ENCODE peak calls at places on chromosomes 5 and 9, in six cellular contexts. One of them, this sample, is unnamed. For H3K27me3 and H3K36me3, the result is how much of the 10 kb centered on the place peaks cover.

GRCh38 chr9:96025995-96026572 is 150.6 kb downstream of the ERCC6L2 start:
- DNase-seq in GM06990: no peak
- DNase-seq in neural progenitor cell: peak
- DNase-seq in psoas muscle: no peak
- DNase-seq in brain microvascular endothelial cell: no peak
- DNase-seq in upper lobe of right lung: peak
- DNase-seq in this sample: no peak

GRCh38 chr9:93658184-93658925 is 82.0 kb downstream of the PHF2 start:
- DNase-seq in GM06990: no peak
- DNase-seq in psoas muscle: peak
- DNase-seq in brain microvascular endothelial cell: no peak
- DNase-seq in upper lobe of right lung: peak
- DNase-seq in neural progenitor cell: no peak
- DNase-seq in this sample: peak

GRCh38 chr9:18437315-18438200 is 36.4 kb upstream of the ADAMTSL1 start:
- DNase-seq in brain microvascular endothelial cell: peak
- DNase-seq in GM06990: no peak
- DNase-seq in neural progenitor cell: peak
- DNase-seq in upper lobe of right lung: no peak
- DNase-seq in psoas muscle: peak
- DNase-seq in this sample: peak

GRCh38 chr5:72651779-72652178 is 144.6 kb upstream of the ZNF366 start:
- DNase-seq in upper lobe of right lung: no peak
- DNase-seq in neural progenitor cell: no peak
- DNase-seq in GM06990: no peak
- DNase-seq in psoas muscle: no peak
- DNase-seq in brain microvascular endothelial cell: no peak
- DNase-seq in this sample: no peak

GRCh38 chr9:132694144-132694543 is 23.9 kb downstream of the GTF3C4 start:
- DNase-seq in neural progenitor cell: peak
- DNase-seq in GM06990: no peak
- DNase-seq in brain microvascular endothelial cell: peak
- DNase-seq in psoas muscle: no peak
- DNase-seq in upper lobe of right lung: no peak
- DNase-seq in this sample: no peak

GRCh38 chr5:83540105-83540504 is 68.6 kb downstream of the VCAN start:
- DNase-seq in upper lobe of right lung: no peak
- DNase-seq in GM06990: no peak
- DNase-seq in brain microvascular endothelial cell: no peak
- DNase-seq in psoas muscle: no peak
- DNase-seq in neural progenitor cell: no peak
- DNase-seq in this sample: no peak

GRCh38 chr5:105146867-105147266 is 1584.3 kb upstream of the NUDT12 start:
- DNase-seq in neural progenitor cell: no peak
- DNase-seq in GM06990: no peak
- DNase-seq in brain microvascular endothelial cell: no peak
- DNase-seq in psoas muscle: no peak
- DNase-seq in upper lobe of right lung: no peak
- DNase-seq in this sample: no peak

GRCh38 chr9:20823051-20823450 is 139.0 kb downstream of the FOCAD start:
- DNase-seq in neural progenitor cell: no peak
- DNase-seq in psoas muscle: no peak
- DNase-seq in GM06990: no peak
- DNase-seq in brain microvascular endothelial cell: no peak
- DNase-seq in upper lobe of right lung: no peak
- DNase-seq in this sample: no peak

GRCh38 chr5:148224131-148224742 is 14.1 kb upstream of the MARCOL start:
- DNase-seq in psoas muscle: no peak
- DNase-seq in GM06990: no peak
- DNase-seq in brain microvascular endothelial cell: no peak
- DNase-seq in neural progenitor cell: no peak
- DNase-seq in upper lobe of right lung: no peak
- DNase-seq in this sample: no peak

GRCh38 chr5:80231243-80231642 is 24.6 kb downstream of the SERINC5 start:
- DNase-seq in GM06990: no peak
- DNase-seq in neural progenitor cell: no peak
- DNase-seq in psoas muscle: no peak
- DNase-seq in upper lobe of right lung: no peak
- DNase-seq in brain microvascular endothelial cell: peak
- DNase-seq in this sample: no peak

GRCh38 chr5:85452322-85453025 is 1067.8 kb upstream of the EDIL3 start:
- DNase-seq in neural progenitor cell: no peak
- DNase-seq in GM06990: no peak
- DNase-seq in brain microvascular endothelial cell: no peak
- DNase-seq in upper lobe of right lung: no peak
- DNase-seq in psoas muscle: no peak
- DNase-seq in this sample: no peak

GRCh38 chr9:135932656-135933055 is 25.3 kb upstream of the CAMSAP1 start:
- DNase-seq in neural progenitor cell: no peak
- DNase-seq in psoas muscle: peak
- DNase-seq in GM06990: no peak
- DNase-seq in brain microvascular endothelial cell: no peak
- DNase-seq in upper lobe of right lung: no peak
- DNase-seq in this sample: no peak

GRCh38 chr5:37738057-37738691 is 101.7 kb downstream of the GDNF start:
- DNase-seq in GM06990: peak
- DNase-seq in brain microvascular endothelial cell: peak
- DNase-seq in neural progenitor cell: no peak
- DNase-seq in upper lobe of right lung: no peak
- DNase-seq in psoas muscle: no peak
- DNase-seq in this sample: no peak

GRCh38 chr9:137465000-137465769 is 6.1 kb upstream of the NSMF start:
- DNase-seq in upper lobe of right lung: peak
- DNase-seq in psoas muscle: peak
- DNase-seq in GM06990: no peak
- DNase-seq in brain microvascular endothelial cell: no peak
- DNase-seq in neural progenitor cell: no peak
- DNase-seq in this sample: peak

GRCh38 chr9:86080112-86080579 is 19.2 kb downstream of the GOLM1 start:
- DNase-seq in GM06990: no peak
- DNase-seq in upper lobe of right lung: no peak
- DNase-seq in neural progenitor cell: no peak
- DNase-seq in psoas muscle: no peak
- DNase-seq in brain microvascular endothelial cell: no peak
- DNase-seq in this sample: no peak

GRCh38 chr9:99253772-99254431 is 31.8 kb downstream of the SEC61B start:
- DNase-seq in upper lobe of right lung: no peak
- DNase-seq in brain microvascular endothelial cell: no peak
- DNase-seq in neural progenitor cell: peak
- DNase-seq in psoas muscle: no peak
- DNase-seq in GM06990: peak
- DNase-seq in this sample: no peak

GRCh38 chr5:112685386-112685785 is 52.3 kb upstream of the APC start:
- DNase-seq in brain microvascular endothelial cell: no peak
- DNase-seq in GM06990: no peak
- DNase-seq in psoas muscle: no peak
- DNase-seq in neural progenitor cell: no peak
- DNase-seq in upper lobe of right lung: no peak
- DNase-seq in this sample: no peak

GRCh38 chr5:37663538-37663937 is 176.3 kb downstream of the GDNF start:
- DNase-seq in GM06990: no peak
- DNase-seq in upper lobe of right lung: no peak
- DNase-seq in psoas muscle: no peak
- DNase-seq in neural progenitor cell: peak
- DNase-seq in brain microvascular endothelial cell: no peak
- DNase-seq in this sample: no peak

GRCh38 chr9:13450723-13451122 is 171.2 kb upstream of the MPDZ start:
- DNase-seq in neural progenitor cell: peak
- DNase-seq in brain microvascular endothelial cell: no peak
- DNase-seq in psoas muscle: no peak
- DNase-seq in upper lobe of right lung: no peak
- DNase-seq in GM06990: no peak
- DNase-seq in this sample: no peak

GRCh38 chr5:112109331-112109993 is 309.6 kb downstream of the EPB41L4A start:
- DNase-seq in psoas muscle: no peak
- DNase-seq in brain microvascular endothelial cell: peak
- DNase-seq in neural progenitor cell: no peak
- DNase-seq in upper lobe of right lung: peak
- DNase-seq in GM06990: no peak
- DNase-seq in this sample: peak

GRCh38 chr5:95093211-95093610 is 191.7 kb downstream of the MCTP1 start:
- DNase-seq in neural progenitor cell: no peak
- DNase-seq in upper lobe of right lung: no peak
- DNase-seq in GM06990: no peak
- DNase-seq in brain microvascular endothelial cell: no peak
- DNase-seq in psoas muscle: no peak
- DNase-seq in this sample: no peak

GRCh38 chr5:79935992-79936643 is 54.9 kb downstream of the MTX3 start:
- DNase-seq in brain microvascular endothelial cell: no peak
- DNase-seq in neural progenitor cell: no peak
- DNase-seq in GM06990: no peak
- DNase-seq in psoas muscle: no peak
- DNase-seq in upper lobe of right lung: no peak
- DNase-seq in this sample: no peak

GRCh38 chr5:172574845-172575170 is 66.3 kb upstream of the NEURL1B start:
- DNase-seq in GM06990: no peak
- DNase-seq in neural progenitor cell: no peak
- DNase-seq in upper lobe of right lung: no peak
- DNase-seq in psoas muscle: no peak
- DNase-seq in brain microvascular endothelial cell: no peak
- DNase-seq in this sample: no peak
- H3K27me3 ChIP-seq in GM06990: under half
- H3K27me3 ChIP-seq in neural progenitor cell: under half
- H3K27me3 ChIP-seq in upper lobe of right lung: under half
- H3K27me3 ChIP-seq in psoas muscle: under half
- H3K27me3 ChIP-seq in brain microvascular endothelial cell: under half
- H3K27me3 ChIP-seq in this sample: under half

DNA sequence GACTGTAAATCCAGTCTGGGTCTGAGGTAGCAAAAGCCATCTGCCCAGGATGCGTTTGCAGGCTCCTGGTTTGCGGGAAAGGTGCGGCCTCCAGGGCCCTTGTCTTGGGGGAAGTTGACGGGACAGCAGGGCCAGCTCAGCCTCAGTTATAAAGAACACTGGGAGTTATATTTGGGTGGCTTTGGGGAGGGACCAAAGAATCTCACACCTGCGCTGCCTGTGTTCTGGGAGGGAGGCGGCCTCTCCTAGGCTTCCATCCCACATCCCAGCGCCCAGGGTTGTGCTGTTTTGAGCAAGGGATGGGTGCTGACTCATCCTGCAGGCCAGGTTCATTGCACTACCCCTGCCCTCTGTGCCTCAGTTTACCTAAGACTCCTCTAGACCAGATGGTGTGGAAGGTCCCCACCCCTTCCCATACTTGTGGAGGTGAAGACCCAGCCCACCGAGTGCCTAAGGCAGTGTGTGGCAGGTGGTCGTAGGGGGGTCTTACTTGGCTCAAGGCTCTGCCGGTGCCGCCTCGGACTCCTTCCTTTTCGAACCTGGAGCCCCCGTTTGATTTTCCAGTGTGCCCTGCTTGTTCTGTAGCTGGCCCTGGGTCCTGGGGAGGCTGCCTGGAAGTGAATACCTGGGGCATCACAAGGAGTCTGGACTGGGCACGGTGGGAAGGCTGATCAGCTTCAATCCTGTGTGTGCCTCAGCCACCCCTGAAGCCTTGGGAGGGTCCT is 39.3 kb upstream of the FCN2 start:
- DNase-seq in GM06990: no peak
- DNase-seq in neural progenitor cell: no peak
- DNase-seq in psoas muscle: no peak
- DNase-seq in upper lobe of right lung: no peak
- DNase-seq in brain microvascular endothelial cell: no peak
- DNase-seq in this sample: no peak
- H3K36me3 ChIP-seq in GM06990: under half
- H3K36me3 ChIP-seq in neural progenitor cell: under half
- H3K36me3 ChIP-seq in psoas muscle: under half
- H3K36me3 ChIP-seq in upper lobe of right lung: under half
- H3K36me3 ChIP-seq in brain microvascular endothelial cell: half or more
- H3K36me3 ChIP-seq in this sample: under half

GRCh38 chr5:1910861-1911772 is 28.4 kb upstream of the IRX4 start:
- DNase-seq in brain microvascular endothelial cell: no peak
- DNase-seq in upper lobe of right lung: no peak
- DNase-seq in GM06990: no peak
- DNase-seq in psoas muscle: no peak
- DNase-seq in neural progenitor cell: no peak
- DNase-seq in this sample: no peak

GRCh38 chr5:1910081-1910760 is 27.5 kb upstream of the IRX4 start:
- DNase-seq in GM06990: no peak
- DNase-seq in brain microvascular endothelial cell: no peak
- DNase-seq in neural progenitor cell: no peak
- DNase-seq in psoas muscle: no peak
- DNase-seq in upper lobe of right lung: no peak
- DNase-seq in this sample: no peak

GRCh38 chr5:1907616-1908015 is 24.9 kb upstream of the IRX4 start:
- DNase-seq in psoas muscle: peak
- DNase-seq in brain microvascular endothelial cell: no peak
- DNase-seq in neural progenitor cell: no peak
- DNase-seq in upper lobe of right lung: no peak
- DNase-seq in GM06990: no peak
- DNase-seq in this sample: no peak

GRCh38 chr5:1908931-1909330 is 26.2 kb upstream of the IRX4 start:
- DNase-seq in GM06990: no peak
- DNase-seq in psoas muscle: no peak
- DNase-seq in upper lobe of right lung: no peak
- DNase-seq in neural progenitor cell: no peak
- DNase-seq in brain microvascular endothelial cell: no peak
- DNase-seq in this sample: no peak

GRCh38 chr5:1909346-1909985 is 26.7 kb upstream of the IRX4 start:
- DNase-seq in upper lobe of right lung: no peak
- DNase-seq in psoas muscle: no peak
- DNase-seq in GM06990: no peak
- DNase-seq in brain microvascular endothelial cell: no peak
- DNase-seq in neural progenitor cell: no peak
- DNase-seq in this sample: no peak
- H3K4me3 ChIP-seq in upper lobe of right lung: no peak
- H3K4me3 ChIP-seq in psoas muscle: no peak
- H3K4me3 ChIP-seq in GM06990: no peak
- H3K4me3 ChIP-seq in brain microvascular endothelial cell: no peak
- H3K4me3 ChIP-seq in neural progenitor cell: no peak
- H3K4me3 ChIP-seq in this sample: no peak

DNA sequence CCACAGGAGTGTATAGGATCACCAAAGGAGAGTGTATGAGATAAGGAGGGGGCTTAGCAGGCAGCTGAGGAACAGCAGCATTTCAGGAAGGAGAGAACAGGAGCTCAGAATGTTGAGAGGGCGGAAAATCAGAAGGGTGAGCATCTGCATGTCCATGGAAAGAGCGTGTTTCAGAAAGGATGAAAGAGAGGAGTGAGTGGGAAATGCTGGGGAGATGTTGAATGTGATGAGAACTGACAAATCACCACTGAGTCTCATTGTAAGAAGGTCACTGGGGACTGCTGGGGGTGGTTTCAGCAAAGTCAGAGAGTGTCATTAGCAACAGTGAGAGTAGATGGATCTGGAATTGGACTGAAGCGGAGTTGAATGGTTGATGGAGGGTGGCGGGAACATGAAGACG is 65.8 kb downstream of the ANKRD33B start:
- DNase-seq in upper lobe of right lung: peak
- DNase-seq in GM06990: no peak
- DNase-seq in brain microvascular endothelial cell: no peak
- DNase-seq in psoas muscle: no peak
- DNase-seq in neural progenitor cell: no peak
- DNase-seq in this sample: no peak
- H3K27me3 ChIP-seq in upper lobe of right lung: under half
- H3K27me3 ChIP-seq in GM06990: under half
- H3K27me3 ChIP-seq in brain microvascular endothelial cell: under half
- H3K27me3 ChIP-seq in psoas muscle: under half
- H3K27me3 ChIP-seq in neural progenitor cell: under half
- H3K27me3 ChIP-seq in this sample: under half

GRCh38 chr5:7877851-7878250 is 8.9 kb downstream of the MTRR start:
- DNase-seq in GM06990: no peak
- DNase-seq in brain microvascular endothelial cell: peak
- DNase-seq in psoas muscle: no peak
- DNase-seq in neural progenitor cell: no peak
- DNase-seq in upper lobe of right lung: no peak
- DNase-seq in this sample: no peak
- H3K36me3 ChIP-seq in GM06990: under half
- H3K36me3 ChIP-seq in brain microvascular endothelial cell: under half
- H3K36me3 ChIP-seq in psoas muscle: under half
- H3K36me3 ChIP-seq in neural progenitor cell: under half
- H3K36me3 ChIP-seq in upper lobe of right lung: half or more
- H3K36me3 ChIP-seq in this sample: under half

This sample was measured in aorta.